ENCODE peak calls at places on chromosome 14, in nine cellular contexts. X is epithelial cell of esophagus, J is MM.1S, T is progenitor cell of endocrine pancreas, F is endodermal cell, W is dorsolateral prefrontal cortex, E is AG04450, P is GM23338, H is omental fat pad. S is an unnamed sample.

GRCh38 chr14:87691482-87691881 is 301.5 kb downstream of the GALC start:
- DNase-seq in H (no peak), W (no peak), J (no peak), X (no peak), E (no peak), T (no peak), P (no peak), F (no peak), S (no peak)

GRCh38 chr14:106269451-106270204 is 743.2 kb downstream of the TMEM121 start:
- DNase-seq in T (no peak), X (no peak), W (no peak), E (no peak), P (no peak), F (no peak), J (no peak), H (no peak), S (no peak)

GRCh38 chr14:99946652-99947489 is 118.4 kb upstream of the EVL start:
- DNase-seq in P (peak), H (no peak), T (peak), F (peak), J (peak), E (no peak), X (peak), W (peak), S (peak)

GRCh38 chr14:67166450-67166853 is 22.8 kb upstream of the GARIN2 start:
- DNase-seq in F (peak), H (no peak), W (no peak), P (peak), E (peak), X (peak), T (no peak), J (peak), S (no peak)

GRCh38 chr14:103030741-103031565 is 26.4 kb downstream of the CDC42BPB start:
- DNase-seq in J (no peak), W (no peak), H (no peak), P (no peak), F (no peak), E (no peak), X (no peak), T (no peak), S (no peak)

GRCh38 chr14:22381751-22382150 is 207.3 kb downstream of the DAD1 start:
- DNase-seq in J (no peak), E (no peak), W (no peak), T (no peak), P (no peak), F (no peak), H (no peak), X (no peak), S (no peak)

GRCh38 chr14:40463886-40464285 is 1031.7 kb upstream of the FBXO33 start:
- DNase-seq in P (no peak), H (no peak), F (no peak), J (no peak), X (no peak), T (no peak), E (no peak), W (no peak), S (no peak)

GRCh38 chr14:28635387-28635786 is 131.2 kb upstream of the FOXG1 start:
- DNase-seq in W (no peak), J (peak), X (peak), E (no peak), P (peak), H (no peak), F (no peak), T (no peak), S (no peak)

GRCh38 chr14:49505026-49505766 is 81.0 kb downstream of the RPS29 start:
- DNase-seq in W (no peak), E (no peak), P (peak), T (no peak), F (no peak), J (peak), H (no peak), X (peak), S (no peak)

GRCh38 chr14:69882086-69882864 is 3.1 kb downstream of the SMOC1 start:
- DNase-seq in X (no peak), J (no peak), T (no peak), E (no peak), P (peak), F (no peak), W (no peak), H (no peak), S (peak)

GRCh38 chr14:36747411-36748184 is 85.9 kb downstream of the PAX9 start:
- DNase-seq in E (no peak), P (peak), X (peak), T (no peak), J (no peak), H (no peak), W (no peak), F (peak), S (no peak)
- TF ChIP-seq CTCF in E (peak), P (peak), X (peak), T (peak), J (peak), H (no peak), W (peak), F (peak), S (peak)

GRCh38 chr14:92309968-92310367 is 13.0 kb upstream of the SLC24A4 start:
- DNase-seq in F (no peak), J (no peak), H (no peak), E (no peak), X (no peak), W (no peak), P (no peak), T (no peak), S (no peak)
- TF ChIP-seq CTCF in F (no peak), J (no peak), H (no peak), E (no peak), X (no peak), W (no peak), P (no peak), T (no peak), S (no peak)

DNA sequence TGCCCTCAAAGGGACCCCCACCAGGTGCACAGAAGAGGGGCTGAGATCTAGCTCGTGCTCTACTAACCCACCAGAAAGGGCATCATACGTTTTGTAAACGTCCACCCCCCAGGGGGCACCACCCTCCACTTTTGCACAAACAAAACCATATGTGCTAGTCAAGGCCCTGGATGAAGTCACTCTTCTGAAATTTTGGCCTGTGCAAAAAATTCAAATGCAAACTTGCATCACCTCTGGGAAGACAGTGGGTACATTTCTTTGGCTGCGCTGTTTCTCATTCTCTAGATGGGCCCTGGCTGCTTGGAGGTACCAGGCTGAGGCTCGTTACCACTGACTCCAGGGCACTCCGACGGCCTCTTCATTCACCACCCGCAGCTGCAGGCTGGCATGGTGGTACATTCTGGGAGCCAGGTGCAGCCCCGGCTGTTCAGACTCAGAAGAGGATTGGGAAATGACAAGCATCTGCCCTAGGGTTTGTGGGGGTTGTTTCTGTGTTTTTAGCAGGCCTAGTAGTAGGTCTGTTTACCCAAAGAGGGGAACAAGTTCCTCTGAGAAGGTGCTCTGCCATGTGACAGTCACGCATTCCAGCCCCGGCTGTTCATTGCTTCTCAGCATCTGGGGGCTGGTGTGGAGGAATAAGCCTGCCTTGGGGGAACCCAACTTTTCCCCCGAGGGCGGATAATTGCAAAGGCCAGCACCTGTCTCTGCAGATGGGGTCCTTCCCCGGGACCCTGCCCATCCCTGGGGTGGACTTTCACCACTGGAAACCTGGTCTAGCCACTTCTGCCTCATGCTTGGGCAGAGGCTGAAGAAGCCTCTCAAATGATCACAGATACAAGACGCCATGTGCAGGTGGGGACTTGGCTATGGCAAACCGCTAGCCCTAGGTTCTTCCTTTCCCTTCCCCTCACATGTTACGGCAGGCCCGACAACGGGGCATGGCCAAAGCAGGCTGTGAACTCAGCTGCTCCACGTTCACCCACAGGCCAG is 147.6 kb downstream of the DPF3 start:
- DNase-seq in T (no peak), F (no peak), J (no peak), X (peak), W (no peak), E (peak), P (no peak), H (no peak), S (no peak)
- TF ChIP-seq CTCF in T (no peak), F (no peak), J (no peak), X (no peak), W (no peak), E (peak), P (no peak), H (no peak), S (no peak)

DNA sequence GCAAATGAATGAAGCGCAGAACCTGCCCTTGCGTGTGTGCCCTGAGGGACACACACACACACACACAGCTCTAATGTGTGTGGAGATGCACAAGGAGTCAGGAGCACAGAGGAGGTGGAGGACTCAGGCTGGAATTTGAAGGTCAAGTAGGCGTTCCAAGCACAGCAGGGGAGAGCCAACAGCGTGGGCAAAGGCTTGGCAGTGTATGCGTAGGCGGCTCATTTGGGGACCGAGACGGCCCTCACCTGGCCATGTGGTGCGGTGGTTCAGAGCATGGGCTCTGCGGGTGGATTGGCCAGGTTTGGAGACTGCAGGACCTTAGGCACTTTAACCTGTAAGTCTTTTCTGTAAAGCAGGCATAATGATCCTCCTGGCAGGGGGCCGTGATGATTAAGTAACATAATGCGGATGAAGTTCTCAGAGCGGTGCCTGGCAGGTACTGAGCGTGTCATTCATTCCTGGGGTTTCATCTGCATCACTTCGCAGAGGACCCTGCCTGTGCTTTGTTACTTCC is 69.5 kb upstream of the SLC24A4 start:
- DNase-seq in J (no peak), T (no peak), H (no peak), X (no peak), E (no peak), F (peak), P (peak), W (peak), S (no peak)
- TF ChIP-seq CTCF in J (no peak), T (no peak), H (no peak), X (no peak), E (no peak), F (peak), P (peak), W (no peak), S (no peak)

GRCh38 chr14:37569729-37570128 is 25.3 kb downstream of the FOXA1 start:
- DNase-seq in W (no peak), X (no peak), P (no peak), T (no peak), E (no peak), H (no peak), F (no peak), J (no peak), S (no peak)

GRCh38 chr14:37563189-37563588 is 31.9 kb downstream of the FOXA1 start:
- DNase-seq in F (no peak), P (no peak), J (no peak), E (no peak), W (no peak), X (no peak), H (no peak), T (no peak), S (no peak)

GRCh38 chr14:37566811-37567371 is 28.2 kb downstream of the FOXA1 start:
- DNase-seq in W (no peak), P (peak), H (no peak), F (no peak), E (no peak), X (no peak), J (no peak), T (no peak), S (no peak)

GRCh38 chr14:37571391-37571790 is 23.7 kb downstream of the FOXA1 start:
- DNase-seq in P (no peak), H (no peak), X (no peak), E (no peak), F (no peak), T (no peak), W (no peak), J (no peak), S (no peak)

DNA sequence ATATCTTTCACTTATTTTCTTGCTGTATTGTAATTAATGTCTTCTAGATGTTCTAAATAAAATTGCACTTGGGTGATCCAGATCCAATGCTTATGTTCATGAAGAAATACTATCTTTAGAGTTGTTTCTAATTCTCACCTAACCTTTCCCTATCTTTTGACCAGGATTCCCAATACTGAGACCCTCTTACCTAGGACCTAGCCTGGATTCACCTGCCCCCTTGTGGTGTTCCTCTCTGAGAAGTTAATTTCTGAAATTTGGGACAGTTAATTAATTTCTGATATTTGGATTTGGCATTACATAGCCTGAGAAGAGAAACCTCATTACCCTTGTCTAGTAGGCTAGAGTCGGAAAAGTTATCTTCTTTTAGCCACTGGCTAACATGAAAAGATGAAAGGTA is 29.5 kb downstream of the FOXA1 start:
- DNase-seq in E (no peak), X (no peak), T (no peak), H (no peak), J (no peak), F (no peak), W (no peak), P (peak), S (no peak)
- TF ChIP-seq CTCF in E (peak), X (peak), T (peak), H (no peak), J (peak), F (peak), W (no peak), P (peak), S (peak)

GRCh38 chr14:29926228-29926627 is 1.4 kb downstream of the PRKD1 start:
- DNase-seq in E (no peak), F (peak), W (no peak), P (peak), T (no peak), J (no peak), H (no peak), X (no peak), S (no peak)

GRCh38 chr14:29928342-29928640 is 644 bp upstream of the PRKD1 start:
- DNase-seq in X (no peak), H (no peak), P (peak), J (no peak), T (no peak), E (no peak), W (no peak), F (no peak), S (no peak)

GRCh38 chr14:29925736-29926135 is 1.9 kb downstream of the PRKD1 start:
- DNase-seq in E (no peak), T (no peak), F (no peak), H (no peak), P (no peak), X (no peak), J (no peak), W (no peak), S (no peak)

GRCh38 chr14:29926701-29927595 is 699 bp downstream of the PRKD1 start:
- DNase-seq in H (no peak), X (peak), T (peak), J (peak), F (peak), W (peak), P (peak), E (no peak), S (peak)

GRCh38 chr14:29927596-29928341 is at the start of gene PRKD1:
- DNase-seq in W (peak), J (peak), F (peak), X (peak), E (no peak), P (peak), H (no peak), T (peak), S (peak)
- TF ChIP-seq CTCF in W (peak), J (no peak), F (peak), X (no peak), E (no peak), P (no peak), H (no peak), T (peak), S (no peak)

DNA sequence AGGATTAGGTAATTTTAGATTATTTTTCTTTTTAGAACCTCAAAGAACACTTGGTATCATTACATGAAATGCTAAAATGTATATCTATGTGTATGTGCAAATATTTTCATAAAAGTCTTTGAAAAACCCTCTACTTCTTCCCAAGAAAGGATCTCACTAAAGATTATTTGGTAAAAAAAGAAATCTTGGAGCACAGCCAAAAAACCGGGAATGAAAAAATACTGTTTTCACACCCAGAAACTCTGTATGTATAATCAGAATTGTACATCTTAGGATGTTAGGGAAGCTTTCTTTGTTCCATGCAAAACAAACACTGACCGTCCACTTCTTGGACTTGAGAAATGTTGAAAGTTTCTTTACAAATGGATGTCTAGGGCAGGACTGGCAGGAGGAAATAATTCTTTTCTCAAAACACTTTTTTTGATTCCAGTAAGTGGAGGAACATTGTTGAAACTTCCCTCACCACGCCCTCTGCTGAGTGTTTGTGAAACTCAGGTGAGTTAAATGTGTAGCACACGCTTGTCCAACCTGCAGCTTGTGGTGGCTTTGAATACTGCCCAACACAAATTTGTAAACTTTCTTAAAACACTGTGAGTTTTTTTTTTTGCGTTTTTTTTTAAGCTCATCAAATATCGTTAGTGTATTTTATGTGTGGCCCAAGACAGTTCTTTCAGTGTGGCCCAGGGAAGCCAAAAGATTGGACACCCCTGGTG is 26.5 kb downstream of the FBXO34 start:
- DNase-seq in J (peak), P (peak), E (no peak), W (no peak), F (no peak), X (peak), T (no peak), H (no peak), S (no peak)
- TF ChIP-seq CTCF in J (peak), P (peak), E (no peak), W (no peak), F (peak), X (peak), T (peak), H (no peak), S (no peak)